ENCODE peak calls at places on chromosomes 2 and 18, in five cellular contexts. S is skeletal muscle cell, A is germinal center, E is BJ, U is tibial artery. T is an unnamed sample.

GRCh38 chr18:33839452-33840225 is 261.6 kb downstream of the ASXL3 start:
- DNase-seq in S (no peak), A (peak), E (no peak), U (no peak), T (no peak)

GRCh38 chr18:31042068-31042390 is 513 bp downstream of the DSC3 start:
- DNase-seq in E (no peak), U (no peak), S (no peak), A (no peak), T (no peak)

GRCh38 chr2:237488901-237489860 is 2.1 kb downstream of the MLPH start:
- DNase-seq in U (no peak), E (no peak), A (no peak), S (no peak), T (no peak)

GRCh38 chr18:57891707-57892391 is 88.7 kb upstream of the ATP8B1 start:
- DNase-seq in E (no peak), A (no peak), U (no peak), S (no peak), T (no peak)

GRCh38 chr2:16411788-16412187 is 253.8 kb downstream of the CYRIA start:
- DNase-seq in A (no peak), E (no peak), U (no peak), S (no peak), T (no peak)

GRCh38 chr18:60812921-60813320 is 440.3 kb upstream of the MC4R start:
- DNase-seq in S (peak), A (no peak), E (no peak), U (no peak), T (no peak)

GRCh38 chr2:202976809-202977208 is 37.9 kb upstream of the NBEAL1 start:
- DNase-seq in E (no peak), U (no peak), S (no peak), A (no peak), T (no peak)

GRCh38 chr2:181789827-181790448 is 101.6 kb upstream of the ITPRID2 start:
- DNase-seq in S (no peak), A (no peak), E (no peak), U (no peak), T (no peak)

GRCh38 chr2:16828828-16829160 is 163.2 kb upstream of the CYRIA start:
- DNase-seq in S (no peak), A (no peak), E (no peak), U (no peak), T (no peak)

GRCh38 chr2:51237626-51238271 is 205.8 kb upstream of the NRXN1 start:
- DNase-seq in A (no peak), E (no peak), U (no peak), S (no peak), T (no peak)